ENCODE peak calls at places on chromosomes 3 and 15, in seven cellular contexts. U is lower leg skin, Y is right atrium auricular region, M is iPS DF 6.9, C is colonic mucosa, J is psoas muscle, H is astrocyte of the spinal cord. V is an unnamed sample.

GRCh38 chr3:40680685-40681657 is 156.2 kb downstream of the ZNF621 start:
- DNase-seq in U (no peak), Y (no peak), M (no peak), C (no peak), J (no peak), H (no peak), V (no peak)

GRCh38 chr3:135178566-135178965 is 383.5 kb downstream of the EPHB1 start:
- DNase-seq in U (no peak), Y (no peak), M (no peak), C (no peak), J (no peak), H (no peak), V (no peak)

GRCh38 chr3:69322110-69322509 is 63.8 kb downstream of the FRMD4B start:
- DNase-seq in U (no peak), Y (no peak), M (no peak), C (no peak), J (no peak), H (no peak), V (no peak)

GRCh38 chr15:35431281-35431680 is 114.7 kb downstream of the DPH6 start:
- DNase-seq in U (no peak), Y (no peak), M (no peak), C (no peak), J (no peak), H (no peak), V (no peak)

GRCh38 chr3:38579146-38579545 is 70.3 kb downstream of the SCN5A start:
- DNase-seq in U (no peak), Y (peak; percentile 63), M (no peak), C (no peak), J (peak; percentile 69), H (peak; percentile 66), V (no peak)

GRCh38 chr3:13484861-13485590 is 4.9 kb downstream of the HDAC11 start:
- DNase-seq in U (no peak), Y (peak; percentile 81), M (no peak), C (peak; percentile 91), J (peak; percentile 94), H (peak; percentile 46), V (peak; percentile 75)

GRCh38 chr15:95875141-95875643 is 455.3 kb upstream of the NR2F2 start:
- DNase-seq in U (peak; percentile 38), Y (peak; percentile 66), M (no peak), C (no peak), J (no peak), H (peak; percentile 81), V (peak; percentile 89)

GRCh38 chr3:185702564-185703225 is 116.6 kb downstream of the SENP2 start:
- DNase-seq in U (no peak), Y (no peak), M (no peak), C (no peak), J (no peak), H (no peak), V (no peak)

GRCh38 chr15:39745415-39745814 is 37.2 kb downstream of the FSIP1 start:
- DNase-seq in U (no peak), Y (no peak), M (no peak), C (peak; percentile 41), J (no peak), H (no peak), V (no peak)

GRCh38 chr3:169929830-169930519 is 18.6 kb downstream of the SAMD7 start:
- DNase-seq in U (no peak), Y (no peak), M (no peak), C (no peak), J (no peak), H (no peak), V (no peak)

GRCh38 chr3:21216598-21216997 is 534.4 kb downstream of the ZNF385D start:
- DNase-seq in U (no peak), Y (no peak), M (peak; percentile 18), C (no peak), J (no peak), H (peak; percentile 5), V (no peak)

GRCh38 chr3:25508901-25509300 is 80.8 kb downstream of the RARB start:
- DNase-seq in U (no peak), Y (no peak), M (no peak), C (no peak), J (no peak), H (peak; percentile 86), V (no peak)

GRCh38 chr3:65343031-65343430 is 655.2 kb upstream of the ADAMTS9 start:
- DNase-seq in U (no peak), Y (no peak), M (no peak), C (no peak), J (no peak), H (no peak), V (no peak)

GRCh38 chr3:65344444-65344843 is 656.6 kb upstream of the ADAMTS9 start:
- DNase-seq in U (no peak), Y (no peak), M (no peak), C (no peak), J (no peak), H (no peak), V (no peak)

GRCh38 chr3:65343736-65344135 is 655.9 kb upstream of the ADAMTS9 start:
- DNase-seq in U (no peak), Y (no peak), M (no peak), C (no peak), J (no peak), H (no peak), V (no peak)

GRCh38 chr3:65344846-65345245 is 657.0 kb upstream of the ADAMTS9 start:
- DNase-seq in U (no peak), Y (no peak), M (no peak), C (no peak), J (no peak), H (no peak), V (no peak)

DNA sequence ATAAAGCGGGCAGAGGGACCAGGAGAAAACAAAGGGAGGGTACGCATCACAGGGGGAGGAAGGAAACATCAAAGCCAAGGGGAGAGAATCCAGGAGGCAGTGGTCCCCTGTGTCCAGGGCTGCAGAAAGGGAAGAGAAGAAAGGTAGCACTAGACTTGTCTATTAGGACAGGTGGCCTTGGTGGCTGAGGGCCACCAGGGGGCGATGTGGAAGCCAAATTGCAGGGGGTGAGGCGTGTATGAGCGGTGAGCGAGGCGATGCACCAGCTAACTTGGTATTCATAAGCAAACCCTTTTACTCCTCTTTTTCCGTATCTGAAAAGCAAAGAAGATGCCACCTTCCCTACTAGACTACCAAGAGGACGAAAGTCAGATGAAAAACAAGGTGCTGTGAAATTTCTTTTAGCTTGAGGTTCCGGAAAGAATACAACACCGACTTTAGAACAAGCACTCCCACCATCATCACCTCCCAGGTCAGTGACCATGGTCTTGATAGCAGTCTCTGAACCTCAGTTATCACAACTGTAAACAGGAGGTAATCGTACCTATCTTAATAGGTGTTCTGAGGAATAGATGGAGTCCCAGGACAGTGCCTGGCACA is 654.4 kb upstream of the ADAMTS9 start:
- DNase-seq in U (no peak), Y (no peak), M (peak; percentile 54), C (peak; percentile 73), J (no peak), H (peak; percentile 36), V (no peak)
- H3K4me3 ChIP-seq in U (no peak overlapping the region), Y (no peak overlapping the region), M (no peak overlapping the region), C (no peak overlapping the region), J (no peak overlapping the region), H (no peak overlapping the region), V (no peak overlapping the region)

GRCh38 chr15:69119016-69119415 is 41.4 kb upstream of the GLCE start:
- DNase-seq in U (no peak), Y (no peak), M (no peak), C (no peak), J (no peak), H (no peak), V (no peak)

GRCh38 chr15:69117431-69117841 is 43.0 kb upstream of the GLCE start:
- DNase-seq in U (no peak), Y (no peak), M (no peak), C (no peak), J (no peak), H (no peak), V (no peak)

GRCh38 chr15:69116391-69116790 is 44.0 kb upstream of the GLCE start:
- DNase-seq in U (no peak), Y (no peak), M (no peak), C (no peak), J (no peak), H (no peak), V (no peak)

GRCh38 chr15:69119692-69120395 is 40.6 kb upstream of the GLCE start:
- DNase-seq in U (no peak), Y (no peak), M (no peak), C (no peak), J (no peak), H (no peak), V (no peak)

GRCh38 chr15:69118089-69118488 is 42.3 kb upstream of the GLCE start:
- DNase-seq in U (no peak), Y (no peak), M (no peak), C (no peak), J (no peak), H (no peak), V (no peak)
- H3K4me3 ChIP-seq in U (no peak overlapping the region), Y (no peak overlapping the region), M (no peak overlapping the region), C (no peak overlapping the region), J (no peak overlapping the region), H (no peak overlapping the region), V (no peak overlapping the region)

DNA sequence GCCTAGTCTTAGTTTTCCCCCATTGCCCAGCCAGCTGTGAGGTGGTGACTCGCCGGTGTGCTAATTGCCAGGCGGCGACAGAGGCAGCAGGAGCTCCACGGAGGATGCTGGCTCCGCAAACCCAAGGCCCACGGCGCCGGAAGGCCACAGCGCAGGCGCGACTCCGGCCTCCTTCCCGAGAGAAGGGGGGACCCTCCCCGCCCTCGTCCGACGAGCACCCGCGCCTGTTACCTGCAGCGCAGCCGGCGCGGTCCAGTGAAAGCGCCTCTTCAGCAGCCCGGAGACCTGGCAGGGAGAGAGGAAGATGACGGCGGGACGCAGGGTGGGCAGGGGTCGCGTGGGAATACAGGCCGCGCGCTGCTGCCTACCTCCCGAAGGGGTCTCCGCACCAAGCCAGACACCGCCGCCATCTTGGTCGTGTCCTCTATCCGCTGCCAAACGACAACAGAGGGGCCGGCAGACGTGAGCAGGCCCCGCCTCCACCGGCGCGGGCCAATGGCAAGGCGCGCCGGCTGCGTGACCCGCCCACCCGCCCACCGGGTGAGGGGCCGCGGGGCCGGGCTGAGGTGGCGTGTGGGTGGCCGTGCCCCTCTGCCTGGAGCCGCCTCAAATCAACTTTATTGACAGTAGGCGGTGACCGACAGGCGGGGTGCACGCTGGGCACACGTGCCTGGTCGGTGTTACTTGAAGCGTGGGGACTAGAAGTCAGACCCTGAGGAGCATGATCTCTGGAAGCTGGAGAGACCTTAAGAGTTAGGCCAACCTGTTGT is at the start of gene PDHB:
- DNase-seq in U (peak; percentile 88), Y (peak; percentile 94), M (peak; percentile 71), C (peak; percentile 89), J (peak; percentile 97), H (peak; percentile 91), V (peak; percentile 96)
- H3K4me3 ChIP-seq in U (peak within 1 kb of the TSS; percentile 48), Y (peak within 1 kb of the TSS; percentile 68), M (peak within 1 kb of the TSS; percentile 53), C (peak within 1 kb of the TSS; percentile 82), J (peak within 1 kb of the TSS; percentile 92), H (peak within 1 kb of the TSS; percentile 91), V (peak within 1 kb of the TSS; percentile 73)

DNA sequence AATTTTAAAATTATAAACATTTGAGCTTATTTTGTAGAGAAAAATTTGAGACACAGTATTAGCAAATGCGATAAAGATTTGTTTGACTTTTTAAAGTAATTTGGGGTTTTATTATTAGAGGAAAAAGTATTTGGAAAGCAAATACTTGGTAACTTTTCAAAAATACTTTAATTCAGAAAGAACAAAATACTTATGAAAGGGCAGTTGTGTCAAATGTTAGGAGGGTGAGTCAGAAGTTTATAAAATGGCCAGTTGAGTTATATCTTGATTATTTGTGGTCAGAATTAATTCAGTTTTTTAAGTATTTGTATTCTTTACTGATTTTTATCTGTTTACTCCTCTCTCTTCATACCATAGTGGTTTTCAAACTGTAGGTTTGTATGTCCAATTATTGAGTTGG is 12.1 kb downstream of the LACTB start:
- DNase-seq in U (no peak), Y (no peak), M (no peak), C (no peak), J (no peak), H (peak; percentile 35), V (no peak)
- H3K4me3 ChIP-seq in U (no peak overlapping the region), Y (no peak overlapping the region), M (no peak overlapping the region), C (no peak overlapping the region), J (no peak overlapping the region), H (no peak overlapping the region), V (no peak overlapping the region)